ENCODE peak calls at places on chromosomes 11 and 22, in four cellular contexts. Q, F, B and U are unnamed samples.

GRCh38 chr11:65111537-65112225 is at the start of gene TM7SF2:
- DNase-seq in B (peak; percentile 85), F (no peak), Q (peak; percentile 92), U (peak; percentile 88)

GRCh38 chr22:31947296-31947695 is 3.0 kb downstream of the YWHAH start:
- DNase-seq in Q (peak; percentile 49), B (no peak), F (no peak), U (no peak)

GRCh38 chr11:86990520-86990919 is 35.3 kb upstream of the FZD4 start:
- DNase-seq in F (no peak), B (peak; percentile 25), Q (no peak), U (no peak)

GRCh38 chr22:37953062-37953436 is 352 bp downstream of the C22orf23 start:
- DNase-seq in Q (peak; percentile 22), F (no peak), B (no peak), U (no peak)

GRCh38 chr11:68312780-68313573 is 586 bp downstream of the LRP5 start:
- DNase-seq in B (no peak), Q (no peak), F (no peak), U (no peak)

GRCh38 chr22:45240137-45240809 is 421 bp downstream of the KIAA0930 start:
- DNase-seq in Q (no peak), B (no peak), F (no peak), U (no peak)

GRCh38 chr22:39080052-39080762 is 3.1 kb downstream of the APOBEC3G start:
- DNase-seq in F (no peak), Q (no peak), B (no peak), U (no peak)

GRCh38 chr11:98099371-98099770 is 921.4 kb upstream of the CNTN5 start:
- DNase-seq in Q (no peak), F (no peak), B (no peak), U (no peak)

GRCh38 chr22:44940121-44940520 is 69.7 kb downstream of the PHF21B start:
- DNase-seq in F (no peak), Q (no peak), B (no peak), U (no peak)

GRCh38 chr11:32200448-32200847 is 109.6 kb downstream of the RCN1 start:
- DNase-seq in B (no peak), F (no peak), Q (no peak), U (no peak)

GRCh38 chr22:23754980-23755636 is 883 bp upstream of the VPREB3 start:
- DNase-seq in F (no peak), B (no peak), Q (no peak), U (no peak)

GRCh38 chr11:120511804-120512726 is 517 bp downstream of the GRIK4 start:
- DNase-seq in Q (no peak), F (no peak), B (no peak), U (no peak)

GRCh38 chr11:48103621-48104561 is 112.7 kb upstream of the OR4B1 start:
- DNase-seq in Q (no peak), B (no peak), F (no peak), U (no peak)

GRCh38 chr22:27554841-27555456 is 246.6 kb downstream of the MN1 start:
- DNase-seq in B (no peak), F (no peak), Q (no peak), U (no peak)

GRCh38 chr11:3880724-3881123 is 25.3 kb downstream of the STIM1 start:
- DNase-seq in B (no peak), F (no peak), Q (no peak), U (no peak)

GRCh38 chr11:19946681-19947080 is 213.6 kb downstream of the DBX1 start:
- DNase-seq in Q (no peak), F (no peak), B (no peak), U (no peak)

GRCh38 chr11:1200611-1201191 is 22.2 kb upstream of the MUC5B start:
- DNase-seq in Q (no peak), B (no peak), F (no peak), U (no peak)

GRCh38 chr11:36455658-36456111 is 54.4 kb downstream of the TRAF6 start:
- DNase-seq in B (no peak), F (peak; percentile 53), Q (peak; percentile 52), U (no peak)

GRCh38 chr11:116697639-116698038 is 75.1 kb downstream of the BUD13 start:
- DNase-seq in Q (no peak), F (no peak), B (no peak), U (no peak)

GRCh38 chr22:32073823-32074380 is 30.8 kb downstream of the SLC5A1 start:
- DNase-seq in B (no peak), F (no peak), Q (no peak), U (no peak)

GRCh38 chr22:48573766-48574165 is 1253.9 kb downstream of the BRD1 start:
- DNase-seq in B (no peak), Q (no peak), F (no peak), U (no peak)

GRCh38 chr22:50025993-50026392 is 13.4 kb upstream of the IL17REL start:
- DNase-seq in Q (no peak), B (no peak), F (no peak), U (no peak)

GRCh38 chr11:61645179-61645868 is 34.9 kb upstream of the DAGLA start:
- DNase-seq in F (no peak), Q (no peak), B (no peak), U (no peak)

GRCh38 chr11:12263141-12263693 is 114.2 kb upstream of the PARVA start:
- DNase-seq in F (no peak), B (no peak), Q (no peak), U (no peak)

GRCh38 chr11:83078269-83078668 is 6.6 kb upstream of the RAB30 start:
- DNase-seq in B (no peak), F (no peak), Q (no peak), U (no peak)

GRCh38 chr22:44394246-44395115 is 81.7 kb upstream of the SHISAL1 start:
- DNase-seq in B (no peak), Q (no peak), F (no peak), U (no peak)

GRCh38 chr22:23159287-23159622 is 14.0 kb downstream of the RAB36 start:
- DNase-seq in B (no peak), F (no peak), Q (no peak), U (no peak)

GRCh38 chr11:124899376-124900145 is 1.9 kb upstream of the ROBO4 start:
- DNase-seq in Q (peak; percentile 2), F (no peak), B (no peak), U (no peak)

GRCh38 chr11:14435717-14436116 is 63.9 kb downstream of the COPB1 start:
- DNase-seq in F (no peak), Q (no peak), B (no peak), U (no peak)

GRCh38 chr22:26769663-26770062 is 112.3 kb downstream of the MIAT start:
- DNase-seq in F (no peak), B (no peak), Q (no peak), U (no peak)

GRCh38 chr11:64356498-64357411 is 2.2 kb upstream of the RPS6KA4 start:
- DNase-seq in B (no peak), Q (no peak), F (no peak), U (no peak)

GRCh38 chr22:33917744-33918406 is 2.4 kb downstream of the LARGE1 start:
- DNase-seq in F (no peak), Q (no peak), B (no peak), U (no peak)

GRCh38 chr11:50170115-50170514 is 137.4 kb downstream of the OR4C45 start:
- DNase-seq in B (no peak), Q (no peak), F (no peak), U (no peak)

GRCh38 chr22:24592846-24593809 is at the start of gene LRRC75B:
- DNase-seq in B (peak; percentile 46), F (no peak), Q (peak; percentile 86), U (peak; percentile 79)

GRCh38 chr11:114779189-114779588 is 100.9 kb downstream of the NXPE2 start:
- DNase-seq in B (no peak), Q (no peak), F (no peak), U (no peak)

GRCh38 chr11:72764503-72764902 is 12.3 kb upstream of the ARAP1 start:
- DNase-seq in Q (no peak), F (no peak), B (peak; percentile 74), U (no peak)
- TF ChIP-seq CTCF in Q (no peak), F (peak; percentile 3), B (peak; percentile 67), U (peak; percentile 27)

GRCh38 chr22:29702025-29702930 is 17.5 kb upstream of the CABP7 start:
- DNase-seq in B (no peak), F (no peak), Q (no peak), U (no peak)
- TF ChIP-seq CTCF in B (no peak), F (peak; percentile 31), Q (no peak), U (no peak)

GRCh38 chr11:69954756-69955155 is 123.4 kb upstream of the ANO1 start:
- DNase-seq in F (no peak), Q (no peak), B (no peak), U (no peak)
- TF ChIP-seq CTCF in F (no peak), Q (no peak), B (no peak), U (no peak)

GRCh38 chr22:29883831-29884139 is 811 bp downstream of the MTMR3 start:
- DNase-seq in F (no peak), B (no peak), Q (no peak), U (no peak)

GRCh38 chr22:29885610-29886009 is 2.6 kb downstream of the MTMR3 start:
- DNase-seq in B (no peak), Q (no peak), F (no peak), U (no peak)

GRCh38 chr22:29882716-29883044 is 294 bp upstream of the MTMR3 start:
- DNase-seq in B (no peak), F (no peak), Q (no peak), U (no peak)

GRCh38 chr22:29886601-29887000 is 3.6 kb downstream of the MTMR3 start:
- DNase-seq in F (no peak), Q (no peak), B (no peak), U (no peak)

GRCh38 chr22:29883045-29883830 is at the start of gene MTMR3:
- DNase-seq in F (peak; percentile 55), Q (peak; percentile 94), B (peak; percentile 64), U (peak; percentile 96)
- TF ChIP-seq CTCF in F (no peak), Q (peak; percentile 84), B (no peak), U (peak; percentile 65)

GRCh38 chr11:110093407-110094297 is 460 bp downstream of the ZC3H12C start:
- DNase-seq in B (no peak), Q (peak; percentile 39), F (no peak), U (peak; percentile 44)
- TF ChIP-seq CTCF in B (no peak), Q (no peak), F (no peak), U (no peak)

DNA sequence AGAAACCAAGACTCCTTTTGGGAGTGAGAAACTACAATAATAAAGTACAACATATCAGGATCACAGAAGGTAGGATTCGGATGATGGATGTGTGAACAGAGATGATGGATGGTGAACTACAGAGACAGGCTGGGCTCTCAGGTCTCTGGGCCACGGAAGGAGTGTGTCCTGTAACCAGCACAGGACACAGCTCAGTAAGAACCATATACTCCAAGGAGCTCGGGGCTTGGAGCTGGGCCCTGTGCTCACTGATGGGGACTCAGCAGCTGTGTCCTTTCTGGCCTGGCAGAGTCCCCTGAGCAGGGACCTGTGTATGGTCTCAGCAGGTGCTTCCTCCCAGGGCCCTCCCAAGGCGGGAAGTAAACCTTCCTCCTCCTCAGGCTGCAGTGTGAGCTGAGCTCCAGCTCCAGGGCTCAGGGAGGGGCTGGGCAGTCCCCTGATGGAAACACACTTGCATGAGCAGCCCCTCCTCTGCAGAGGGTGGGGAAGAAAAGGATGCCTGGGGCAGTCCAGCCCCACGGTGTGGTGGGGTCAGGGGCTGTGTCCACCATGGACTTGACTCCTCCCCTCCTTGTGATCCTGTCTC is 39.8 kb upstream of the TOP3B start:
- DNase-seq in Q (no peak), B (no peak), F (no peak), U (no peak)
- TF ChIP-seq CTCF in Q (no peak), B (no peak), F (no peak), U (no peak)

GRCh38 chr11:128645968-128646367 is 47.9 kb upstream of the FLI1 start:
- DNase-seq in F (no peak), B (no peak), Q (no peak), U (no peak)
- TF ChIP-seq CTCF in F (no peak), B (no peak), Q (no peak), U (no peak)

GRCh38 chr11:72752088-72752914 is at the start of gene ARAP1:
- DNase-seq in B (no peak), F (peak; percentile 84), Q (peak; percentile 46), U (peak; percentile 55)
- TF ChIP-seq CTCF in B (no peak), F (no peak), Q (peak; percentile 9), U (no peak)